ENCODE peak calls at places on chromosomes 16 and 17, in ten cellular contexts. Q is lung; A is CD8-positive, alpha-beta T cell; K is tibial artery; V is neural progenitor cell; F is stomach; G is endodermal cell; D is adrenal gland; O is K562; W is transverse colon. Z is an unnamed sample. For H3K9me3, the result is how much of the 10 kb centered on the place peaks cover.

GRCh38 chr16:70430667-70431536 is 8.0 kb downstream of the ST3GAL2 start:
- DNase-seq in Q (no peak), A (peak), K (no peak), V (no peak), F (no peak), G (peak), D (no peak), O (peak), W (peak), Z (no peak)

GRCh38 chr17:40497704-40498103 is 3.7 kb downstream of the TNS4 start:
- DNase-seq in Q (no peak), A (no peak), K (no peak), V (no peak), F (no peak), G (no peak), D (no peak), O (no peak), W (no peak), Z (no peak)

GRCh38 chr17:65191805-65192740 is 54.9 kb downstream of the RGS9 start:
- DNase-seq in Q (no peak), A (no peak), K (no peak), V (no peak), F (no peak), G (no peak), D (peak), O (no peak), W (no peak), Z (no peak)

GRCh38 chr16:87464691-87465300 is 28.0 kb downstream of the ZCCHC14 start:
- DNase-seq in Q (peak), A (peak), K (peak), V (no peak), F (peak), G (no peak), D (peak), O (peak), W (peak), Z (peak)

GRCh38 chr16:3597226-3597625 is 14.2 kb downstream of the SLX4 start:
- DNase-seq in Q (no peak), A (no peak), K (no peak), V (no peak), F (no peak), G (no peak), D (no peak), O (no peak), W (no peak), Z (no peak)

GRCh38 chr16:21158208-21159110 is at the start of gene LDAF1:
- DNase-seq in Q (peak), A (peak), K (peak), V (peak), F (peak), G (peak), D (peak), O (peak), W (peak), Z (peak)

GRCh38 chr17:75319818-75320691 is 30.8 kb upstream of the SLC25A19 start:
- DNase-seq in Q (no peak), A (no peak), K (no peak), V (no peak), F (no peak), G (no peak), D (no peak), O (no peak), W (peak), Z (no peak)

GRCh38 chr16:87129771-87130170 is 187.4 kb downstream of the C16orf95 start:
- DNase-seq in Q (no peak), A (no peak), K (peak), V (no peak), F (no peak), G (no peak), D (no peak), O (no peak), W (no peak), Z (no peak)

GRCh38 chr17:27797390-27798091 is 2.8 kb downstream of the NOS2 start:
- DNase-seq in Q (no peak), A (no peak), K (no peak), V (no peak), F (no peak), G (no peak), D (no peak), O (no peak), W (peak), Z (no peak)
- TF ChIP-seq CTCF in Q (no peak), A (no peak), K (no peak), V (peak), F (no peak), G (peak), D (no peak), O (peak), W (no peak), Z (no peak)

DNA sequence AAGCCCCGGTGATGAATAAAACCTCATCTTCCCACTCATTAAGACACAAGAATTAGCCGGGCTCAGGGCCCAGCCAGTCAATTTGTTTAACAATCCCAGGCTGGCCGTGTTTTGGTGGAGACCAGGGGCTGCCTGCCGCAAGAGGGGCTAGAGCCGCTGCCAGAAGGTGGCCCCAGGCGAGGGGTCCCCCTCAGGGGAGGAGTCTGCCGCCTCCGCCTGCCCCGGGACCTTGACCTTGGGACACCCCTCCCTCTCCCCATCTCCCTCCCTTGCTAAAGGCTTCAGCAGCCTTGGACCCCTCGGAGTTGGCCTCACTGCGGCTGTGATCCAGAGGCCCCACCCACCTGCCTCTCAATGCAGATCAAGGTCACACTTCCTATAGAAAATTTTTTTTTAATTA is 22.9 kb upstream of the SLC38A10 start:
- DNase-seq in Q (no peak), A (no peak), K (no peak), V (no peak), F (no peak), G (peak), D (no peak), O (no peak), W (no peak), Z (no peak)
- H3K27ac ChIP-seq in Q (no peak), A (no peak), K (no peak), V (no peak), F (no peak), G (no peak), D (no peak), O (no peak), W (no peak), Z (no peak)

GRCh38 chr17:22507823-22508222 is 815.5 kb downstream of the KCNJ18 start:
- DNase-seq in Q (no peak), A (no peak), K (no peak), V (no peak), F (no peak), G (no peak), D (no peak), O (no peak), W (no peak), Z (no peak)
- H3K9me3 ChIP-seq in Q (under half), A (under half), K (under half), V (under half), F (under half), G (half or more), D (under half), O (under half), W (under half), Z (under half)

GRCh38 chr17:8189711-8190477 is at the start of gene BORCS6:
- DNase-seq in Q (peak), A (peak), K (peak), V (peak), F (peak), G (peak), D (peak), O (peak), W (peak), Z (peak)
- TF ChIP-seq CTCF in Q (no peak), A (no peak), K (no peak), V (no peak), F (no peak), G (no peak), D (no peak), O (no peak), W (no peak), Z (no peak)

DNA sequence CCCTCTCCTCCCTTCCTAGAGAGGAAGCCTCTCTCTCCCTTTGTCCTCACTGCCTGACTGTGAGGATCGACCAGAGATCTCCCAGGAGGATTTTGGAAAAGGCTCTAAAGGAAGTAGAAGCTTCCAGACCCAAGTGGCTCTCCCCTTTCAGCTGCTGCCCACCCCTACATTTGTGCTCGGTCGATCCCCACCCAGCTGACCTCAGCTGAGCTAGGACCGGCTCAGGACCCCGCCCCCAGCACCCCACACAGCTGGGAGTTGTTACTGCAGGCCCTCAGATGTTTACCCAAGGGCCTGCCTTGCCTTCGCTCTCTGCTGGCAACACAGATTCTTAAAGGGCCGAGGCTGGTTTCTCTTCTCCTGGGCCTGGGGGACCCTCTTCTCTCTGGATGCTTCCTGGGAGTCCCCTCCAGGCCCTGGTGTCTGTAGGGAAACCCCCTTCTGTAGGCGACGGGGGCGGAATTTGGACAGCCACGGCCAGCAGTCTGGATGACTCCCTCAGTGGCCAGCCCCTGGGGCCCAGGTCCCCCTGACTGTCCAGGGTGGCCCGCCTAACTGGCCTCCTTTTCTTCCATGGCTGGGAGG is 26.9 kb upstream of the TIMP2 start:
- DNase-seq in Q (no peak), A (no peak), K (no peak), V (no peak), F (peak), G (no peak), D (no peak), O (no peak), W (no peak), Z (no peak)
- H3K27ac ChIP-seq in Q (no peak), A (no peak), K (no peak), V (no peak), F (peak), G (no peak), D (peak), O (no peak), W (peak), Z (no peak)

DNA sequence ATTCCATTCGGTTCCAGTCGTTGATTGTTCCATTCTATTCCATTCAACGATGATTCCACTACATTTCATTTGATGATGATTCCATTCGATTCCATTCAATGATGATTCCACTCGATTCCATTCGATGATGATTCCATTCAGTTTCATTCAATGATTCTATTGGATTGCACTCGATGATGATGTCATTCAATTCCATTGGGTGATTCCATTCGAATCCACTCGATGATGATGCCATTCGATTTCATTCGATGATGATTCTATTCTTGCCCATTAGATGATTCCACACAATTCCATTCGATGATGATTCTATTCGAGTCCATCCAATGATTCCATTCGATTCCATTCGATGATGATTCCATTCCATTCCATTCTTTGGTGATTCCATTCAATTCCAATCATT is 1283.7 kb downstream of the TP53TG3F start:
- DNase-seq in Q (no peak), A (no peak), K (no peak), V (no peak), F (no peak), G (no peak), D (no peak), O (no peak), W (no peak), Z (no peak)
- H3K9me3 ChIP-seq in Q (under half), A (under half), K (under half), V (under half), F (under half), G (half or more), D (under half), O (under half), W (under half), Z (under half)

GRCh38 chr16:27863377-27863776 is 200.1 kb downstream of the GSG1L start:
- DNase-seq in Q (no peak), A (no peak), K (no peak), V (no peak), F (no peak), G (no peak), D (no peak), O (no peak), W (no peak), Z (no peak)

GRCh38 chr16:27870116-27870798 is 193.3 kb downstream of the GSG1L start:
- DNase-seq in Q (no peak), A (no peak), K (no peak), V (no peak), F (no peak), G (no peak), D (no peak), O (no peak), W (no peak), Z (no peak)

GRCh38 chr16:27869411-27869810 is 194.1 kb downstream of the GSG1L start:
- DNase-seq in Q (no peak), A (no peak), K (no peak), V (no peak), F (no peak), G (no peak), D (no peak), O (no peak), W (no peak), Z (no peak)

GRCh38 chr16:27862953-27863352 is 200.6 kb downstream of the GSG1L start:
- DNase-seq in Q (no peak), A (no peak), K (no peak), V (no peak), F (no peak), G (no peak), D (no peak), O (no peak), W (no peak), Z (no peak)

DNA sequence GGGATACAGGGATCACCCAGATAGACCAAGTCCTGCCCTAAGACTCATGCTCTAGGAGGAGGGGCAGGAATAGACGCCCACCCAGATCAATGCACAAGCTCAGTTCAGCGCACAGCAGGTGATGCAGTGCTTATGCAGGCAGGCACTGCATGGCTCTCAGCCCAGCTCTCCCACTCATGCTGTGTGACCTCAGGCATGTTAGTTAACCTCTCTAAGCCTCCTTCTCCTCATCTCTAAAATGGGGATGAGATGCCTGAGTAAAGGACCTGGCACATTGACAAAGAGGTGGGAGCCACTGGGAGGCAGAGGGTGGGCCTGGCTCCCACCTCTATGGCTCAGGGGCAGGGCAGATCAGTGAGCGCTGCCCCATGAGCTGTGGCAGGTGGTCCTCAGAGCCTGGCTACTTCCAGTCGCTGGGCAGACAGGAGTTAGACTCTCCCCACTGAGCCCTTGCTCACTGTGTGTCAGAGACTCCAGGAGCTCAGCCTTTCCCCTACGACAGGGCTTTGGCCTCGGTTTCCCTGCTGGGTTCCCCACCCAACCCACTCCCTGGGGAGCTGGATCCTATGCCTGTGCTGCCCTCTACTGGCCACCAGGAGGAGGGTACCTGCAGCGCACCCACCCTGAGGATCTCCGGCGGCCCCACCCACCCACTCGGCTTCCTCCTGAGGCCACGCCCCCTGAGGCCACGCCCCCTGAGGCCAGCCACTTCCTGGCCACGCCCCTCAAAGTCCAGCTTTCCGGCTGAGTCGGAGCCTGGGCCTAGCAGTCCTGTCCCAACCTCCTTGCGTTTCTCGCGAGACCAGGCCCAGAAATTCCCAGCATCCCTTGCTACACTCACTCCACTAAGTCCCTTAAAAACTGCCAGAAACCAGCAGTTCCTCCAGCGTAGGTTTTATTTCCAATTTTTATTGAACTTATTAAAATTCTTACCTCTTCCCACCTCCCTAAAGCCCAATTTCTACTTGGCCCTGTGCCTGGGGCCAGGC is 196.1 kb downstream of the GSG1L start:
- DNase-seq in Q (peak), A (peak), K (no peak), V (peak), F (peak), G (peak), D (peak), O (peak), W (peak), Z (peak)
- TF ChIP-seq CTCF in Q (no peak), A (peak), K (no peak), V (peak), F (no peak), G (peak), D (peak), O (peak), W (no peak), Z (no peak)

DNA sequence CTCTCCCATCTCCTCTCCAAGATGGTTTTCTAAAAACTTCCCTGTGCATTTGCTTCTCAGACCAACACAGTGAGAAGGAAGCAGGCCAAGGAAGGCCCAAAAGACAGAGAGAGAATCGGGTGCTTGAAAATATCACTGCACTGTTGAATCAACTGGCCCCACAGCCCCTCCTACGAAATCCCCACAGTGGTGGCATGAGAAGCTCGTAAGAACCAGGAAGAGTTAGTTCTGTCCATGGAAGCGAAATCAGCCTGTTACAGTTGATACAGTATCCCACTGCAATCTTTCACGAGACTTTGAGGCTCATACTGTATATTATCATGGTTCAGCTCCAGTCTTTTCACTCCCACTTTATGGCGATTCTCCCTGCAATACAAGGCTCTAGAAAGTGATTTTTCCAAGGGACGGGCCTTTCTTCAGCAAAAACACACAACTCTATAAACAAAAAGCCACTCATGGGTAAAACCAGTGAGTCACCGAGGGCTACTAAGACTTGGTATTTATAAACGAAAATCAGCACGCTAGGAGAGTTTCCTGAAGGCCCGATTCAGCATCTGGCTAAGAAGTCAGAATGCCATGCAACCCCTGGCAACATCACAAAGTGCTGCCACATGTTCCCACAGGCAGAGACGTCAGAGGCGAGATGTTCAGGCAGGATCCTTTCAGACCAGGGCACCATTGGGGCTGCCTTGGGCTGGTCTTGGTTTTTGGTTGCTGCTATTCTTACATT is 185.7 kb downstream of the IRX5 start:
- DNase-seq in Q (no peak), A (no peak), K (peak), V (no peak), F (no peak), G (no peak), D (no peak), O (no peak), W (no peak), Z (no peak)
- H3K27ac ChIP-seq in Q (no peak), A (no peak), K (peak), V (no peak), F (peak), G (no peak), D (no peak), O (no peak), W (no peak), Z (no peak)

Z was measured in pancreas.